ENCODE peak calls at places on chromosomes 4 and X, in nine cellular contexts. P is omental fat pad, T is colonic mucosa, M is pancreas, U is astrocyte of the spinal cord, S is progenitor cell of endocrine pancreas, Z is mucosa of descending colon, L is glutamatergic neuron, C is body of pancreas. J is an unnamed sample.

GRCh38 chrX:39854772-39855747 is 242.7 kb downstream of the BCOR start:
- DNase-seq in P (no peak), T (no peak), Z (no peak), M (no peak), S (no peak), L (no peak), C (no peak), U (no peak), J (no peak)

GRCh38 chr4:158914178-158914577 is 145.4 kb downstream of the FNIP2 start:
- DNase-seq in P (no peak), U (peak), L (no peak), S (no peak), T (no peak), M (no peak), Z (no peak), C (no peak), J (no peak)

GRCh38 chr4:163448541-163449203 is 24.9 kb downstream of the TKTL2 start:
- DNase-seq in U (peak), T (no peak), P (no peak), M (no peak), C (no peak), L (no peak), S (no peak), Z (no peak), J (no peak)

GRCh38 chr4:98625399-98625798 is 33.0 kb downstream of the TSPAN5 start:
- DNase-seq in L (no peak), Z (no peak), S (no peak), M (no peak), P (no peak), U (no peak), T (no peak), C (no peak), J (no peak)

GRCh38 chr4:47926667-47927258 is 12.4 kb upstream of the NFXL1 start:
- DNase-seq in C (peak), P (no peak), S (peak), U (peak), M (peak), Z (peak), L (peak), T (peak), J (no peak)

GRCh38 chrX:6262959-6263358 is 34.3 kb upstream of the NLGN4X start:
- DNase-seq in P (no peak), L (no peak), S (no peak), Z (no peak), T (no peak), M (no peak), U (no peak), C (no peak), J (no peak)

GRCh38 chrX:71941145-71941544 is 30.5 kb downstream of the NHSL2 start:
- DNase-seq in Z (no peak), M (no peak), U (no peak), L (no peak), P (no peak), S (no peak), T (no peak), C (no peak), J (no peak)

GRCh38 chr4:106738121-106738520 is 298.0 kb downstream of the DKK2 start:
- DNase-seq in L (no peak), Z (no peak), P (no peak), C (no peak), M (no peak), T (no peak), S (no peak), U (no peak), J (no peak)

GRCh38 chr4:79964715-79965345 is 108.2 kb downstream of the ANTXR2 start:
- DNase-seq in Z (no peak), U (peak), T (no peak), S (peak), C (no peak), M (no peak), L (peak), P (no peak), J (peak)

GRCh38 chr4:6334203-6334887 is 64.7 kb downstream of the WFS1 start:
- DNase-seq in P (no peak), T (no peak), C (no peak), L (peak), Z (peak), S (no peak), M (peak), U (no peak), J (no peak)

GRCh38 chr4:94548571-94548970 is 96.8 kb downstream of the PDLIM5 start:
- DNase-seq in T (no peak), M (no peak), P (no peak), Z (no peak), U (peak), C (no peak), L (no peak), S (no peak), J (no peak)

GRCh38 chr4:111693754-111694153 is 451.5 kb upstream of the FAM241A start:
- DNase-seq in L (no peak), Z (no peak), U (no peak), C (no peak), S (no peak), M (no peak), P (no peak), T (no peak), J (no peak)

GRCh38 chrX:77502951-77503525 is 55.8 kb downstream of the FGF16 start:
- DNase-seq in C (no peak), T (no peak), L (no peak), S (no peak), Z (no peak), P (no peak), M (no peak), U (no peak), J (no peak)

GRCh38 chrX:139642241-139642927 is 65.6 kb downstream of the MCF2 start:
- DNase-seq in M (no peak), C (no peak), L (peak), U (peak), Z (no peak), T (no peak), S (no peak), P (no peak), J (no peak)

GRCh38 chr4:94527556-94528233 is 76.0 kb downstream of the PDLIM5 start:
- DNase-seq in T (no peak), L (no peak), C (no peak), M (no peak), Z (no peak), P (no peak), S (no peak), U (no peak), J (no peak)

GRCh38 chrX:4622768-4623167 is 909.3 kb upstream of the PRKX start:
- DNase-seq in S (no peak), P (no peak), C (no peak), L (no peak), U (no peak), Z (no peak), T (no peak), M (no peak), J (no peak)

GRCh38 chr4:154982187-154983047 is 201.3 kb downstream of the RBM46 start:
- DNase-seq in L (peak), Z (peak), M (peak), U (peak), T (peak), P (no peak), S (peak), C (peak), J (no peak)

GRCh38 chr4:83328486-83328885 is 6.2 kb downstream of the HPSE start:
- DNase-seq in S (no peak), L (no peak), T (no peak), U (no peak), C (no peak), Z (no peak), M (no peak), P (no peak), J (no peak)

GRCh38 chrX:12315526-12315925 is 177.3 kb downstream of the FRMPD4 start:
- DNase-seq in U (no peak), C (no peak), S (no peak), Z (no peak), T (no peak), L (no peak), P (no peak), M (no peak), J (no peak)

GRCh38 chr4:70997068-70997467 is 3.6 kb downstream of the DCK start:
- DNase-seq in L (no peak), T (no peak), U (no peak), Z (no peak), S (no peak), M (no peak), P (no peak), C (no peak), J (no peak)

GRCh38 chrX:119757979-119758681 is at the start of gene SOWAHD:
- DNase-seq in U (no peak), T (peak), S (peak), M (peak), L (peak), C (peak), P (no peak), Z (peak), J (no peak)

GRCh38 chr4:15778742-15779231 is 659 bp downstream of the CD38 start:
- DNase-seq in Z (peak), C (peak), U (peak), P (no peak), M (peak), T (peak), L (no peak), S (no peak), J (no peak)

GRCh38 chr4:83961575-83961974 is 425.7 kb downstream of the GPAT3 start:
- DNase-seq in U (peak), C (no peak), T (no peak), P (no peak), M (no peak), L (no peak), S (no peak), Z (no peak), J (no peak)

GRCh38 chrX:119399772-119400101 is 601 bp downstream of the SLC25A43 start:
- DNase-seq in P (no peak), L (no peak), U (peak), C (no peak), M (no peak), Z (no peak), T (no peak), S (no peak), J (no peak)

DNA sequence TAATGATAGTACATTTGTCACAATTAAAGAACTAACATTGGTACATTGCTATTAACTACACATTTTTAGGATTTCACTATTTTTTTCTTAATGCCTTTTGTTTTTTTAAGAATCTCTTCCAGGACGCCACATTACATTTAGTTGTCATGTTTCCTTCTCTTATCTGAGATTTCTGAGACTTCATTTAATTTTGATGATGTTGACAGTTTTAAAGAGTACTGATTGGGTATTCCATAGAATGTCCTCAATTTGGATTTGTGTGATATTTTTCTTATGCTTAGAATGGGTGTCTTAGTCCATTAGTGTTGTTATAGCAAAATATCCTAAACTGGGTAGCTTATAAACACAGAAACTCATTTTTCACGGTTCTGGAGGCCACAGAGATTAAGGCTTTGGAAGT is 1095.5 kb upstream of the LCORL start:
- DNase-seq in M (no peak), S (no peak), P (no peak), Z (no peak), U (no peak), T (no peak), C (no peak), L (no peak), J (no peak)
- TF ChIP-seq CTCF in M (no peak), S (no peak), P (no peak), Z (no peak), U (no peak), T (no peak), C (no peak), L (no peak), J (no peak)

GRCh38 chrX:16212436-16212835 is 45.2 kb downstream of the MAGEB17 start:
- DNase-seq in P (no peak), Z (no peak), T (no peak), L (no peak), S (no peak), M (no peak), U (no peak), C (peak), J (no peak)
- TF ChIP-seq CTCF in P (no peak), Z (no peak), T (peak), L (no peak), S (peak), M (no peak), U (peak), C (peak), J (peak)

GRCh38 chr4:38759790-38760122 is 23.0 kb downstream of the TLR10 start:
- DNase-seq in S (no peak), Z (no peak), M (no peak), L (no peak), U (no peak), T (no peak), P (no peak), C (no peak), J (no peak)

GRCh38 chr4:38762560-38762959 is 20.2 kb downstream of the TLR10 start:
- DNase-seq in U (no peak), Z (no peak), P (no peak), S (no peak), C (no peak), T (no peak), M (no peak), L (no peak), J (no peak)

GRCh38 chr4:38759077-38759789 is 23.6 kb downstream of the TLR10 start:
- DNase-seq in C (peak), L (peak), T (peak), S (peak), P (peak), Z (peak), M (no peak), U (peak), J (no peak)

GRCh38 chr4:38760915-38761314 is 21.9 kb downstream of the TLR10 start:
- DNase-seq in U (no peak), S (no peak), P (no peak), T (no peak), C (no peak), Z (no peak), L (no peak), M (no peak), J (no peak)

DNA sequence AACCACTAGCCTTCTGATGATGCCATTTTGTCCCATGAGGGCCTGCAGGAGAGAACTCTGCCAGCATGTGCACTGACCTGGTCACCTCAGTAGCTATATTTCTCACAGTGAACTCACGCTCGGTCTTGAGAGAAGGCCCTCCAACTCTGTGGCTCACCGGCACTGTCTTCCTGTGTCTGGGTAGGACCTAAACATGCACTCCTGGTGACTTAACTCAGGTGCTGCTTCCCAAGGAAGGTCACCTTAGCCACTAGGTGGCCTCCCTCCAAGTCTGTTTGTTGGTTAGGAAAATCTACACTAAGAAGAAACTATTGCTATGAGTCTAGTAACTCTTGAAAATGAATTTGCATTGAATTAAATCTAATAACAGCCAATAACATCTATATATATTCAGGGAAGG is 24.8 kb downstream of the TLR10 start:
- DNase-seq in M (no peak), T (no peak), S (no peak), C (peak), P (no peak), U (no peak), L (no peak), Z (no peak), J (no peak)
- TF ChIP-seq CTCF in M (no peak), T (peak), S (peak), C (peak), P (no peak), U (peak), L (peak), Z (peak), J (peak)

GRCh38 chr4:89639395-89639794 is 197.6 kb downstream of the SNCA start:
- DNase-seq in U (no peak), T (no peak), S (no peak), P (no peak), C (no peak), Z (no peak), L (no peak), M (no peak), J (no peak)

GRCh38 chr4:89645512-89645911 is 191.4 kb downstream of the SNCA start:
- DNase-seq in C (no peak), T (no peak), U (no peak), M (no peak), S (no peak), L (no peak), P (no peak), Z (no peak), J (no peak)

GRCh38 chr4:89640620-89641366 is 196.2 kb downstream of the SNCA start:
- DNase-seq in T (peak), Z (peak), U (peak), M (peak), C (peak), S (peak), P (no peak), L (peak), J (peak)

DNA sequence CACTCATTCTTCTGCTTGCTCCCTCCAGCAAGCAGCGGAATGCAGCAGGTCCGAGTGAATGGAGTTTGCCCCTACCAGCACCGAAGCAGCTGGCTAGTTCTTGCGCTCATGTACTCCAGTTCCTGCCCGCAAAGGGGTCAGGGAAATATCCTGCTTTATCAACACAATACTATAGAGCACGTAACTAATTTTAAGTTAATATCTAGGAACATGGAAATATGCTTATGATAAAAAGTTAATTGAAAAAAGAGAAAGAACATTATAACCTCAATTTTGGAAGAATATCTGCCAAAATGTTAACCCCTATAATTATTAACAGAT is 195.6 kb downstream of the SNCA start:
- DNase-seq in C (no peak), L (no peak), Z (no peak), T (no peak), U (no peak), M (no peak), P (no peak), S (no peak), J (no peak)
- TF ChIP-seq CTCF in C (no peak), L (peak), Z (no peak), T (no peak), U (no peak), M (no peak), P (no peak), S (no peak), J (peak)

DNA sequence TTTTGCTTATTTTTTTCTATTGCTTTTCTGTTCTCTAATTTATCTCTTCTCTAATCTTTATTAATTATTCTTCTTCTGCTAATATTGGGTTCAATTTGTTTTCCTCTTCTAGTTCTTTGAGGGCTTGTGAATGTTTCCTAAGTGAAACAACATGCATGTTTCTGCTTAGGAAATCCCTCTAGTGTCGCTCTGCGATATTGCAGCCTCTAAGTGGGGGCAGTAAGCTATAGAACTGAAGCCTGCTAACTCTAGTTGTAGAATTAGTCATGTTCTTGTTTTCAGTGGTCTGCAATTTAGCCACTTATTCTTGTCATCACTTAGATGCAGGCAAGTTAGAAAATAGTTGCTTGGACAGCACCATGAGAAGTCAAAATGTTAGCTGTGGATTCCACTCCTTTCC is 222.6 kb downstream of the SPIN4 start:
- DNase-seq in C (peak), U (no peak), Z (no peak), T (no peak), P (no peak), M (no peak), S (no peak), L (peak), J (no peak)
- TF ChIP-seq CTCF in C (no peak), U (peak), Z (no peak), T (peak), P (no peak), M (peak), S (peak), L (peak), J (peak)

GRCh38 chrX:151901821-151902220 is 10.9 kb upstream of the MAGEA4 start:
- DNase-seq in L (no peak), S (no peak), U (no peak), M (no peak), T (no peak), C (no peak), Z (no peak), P (no peak), J (no peak)
- TF ChIP-seq CTCF in L (no peak), S (no peak), U (no peak), M (no peak), T (no peak), C (no peak), Z (no peak), P (no peak), J (no peak)

GRCh38 chr4:148437439-148437838 is 4.8 kb downstream of the NR3C2 start:
- DNase-seq in T (no peak), M (no peak), P (no peak), S (no peak), L (no peak), U (no peak), C (no peak), Z (no peak), J (no peak)

GRCh38 chr4:148441624-148441985 is 609 bp downstream of the NR3C2 start:
- DNase-seq in M (no peak), P (no peak), U (no peak), L (no peak), S (no peak), Z (no peak), C (peak), T (peak), J (no peak)

GRCh38 chr4:148436512-148436911 is 5.7 kb downstream of the NR3C2 start:
- DNase-seq in S (no peak), U (no peak), C (no peak), T (no peak), Z (no peak), P (no peak), L (no peak), M (no peak), J (no peak)

GRCh38 chr4:148435654-148436406 is 6.4 kb downstream of the NR3C2 start:
- DNase-seq in L (no peak), T (peak), P (no peak), Z (peak), S (no peak), C (peak), U (no peak), M (no peak), J (no peak)

DNA sequence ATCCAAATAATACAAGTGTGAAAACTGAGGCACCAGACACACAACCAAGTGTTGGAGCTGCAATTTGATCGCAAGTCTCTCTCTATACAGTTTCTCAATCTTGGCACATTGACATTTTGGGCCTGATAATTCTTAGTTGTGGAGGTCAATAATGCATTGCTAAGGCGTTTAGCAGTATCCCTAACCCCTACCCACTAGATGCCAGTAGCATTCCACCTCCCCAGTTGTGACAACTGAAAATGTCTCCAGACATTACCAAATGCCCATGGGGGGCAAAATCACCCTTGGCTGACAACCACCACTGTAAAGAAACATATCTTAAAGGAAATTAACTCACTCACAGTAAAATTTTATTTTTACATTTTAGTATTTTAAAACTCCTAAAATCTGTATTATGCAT is 4.2 kb downstream of the NR3C2 start:
- DNase-seq in L (no peak), S (no peak), C (no peak), T (no peak), U (no peak), M (no peak), P (no peak), Z (no peak), J (no peak)
- TF ChIP-seq CTCF in L (no peak), S (no peak), C (no peak), T (no peak), U (no peak), M (no peak), P (no peak), Z (no peak), J (no peak)